ENCODE peak calls at places on chromosomes 6 and 20, in nine cellular contexts. One of them, this sample, is unnamed.

GRCh38 chr6:166904101-166904746 is 52.1 kb downstream of the RNASET2 start:
- DNase-seq in fibroblast of pulmonary artery: peak
- DNase-seq in stomach: no peak
- DNase-seq in activated effector memory CD4-positive, alpha-beta T cell treated with Interleukin-2 at 50 U/mL for 16 hours: no peak
- DNase-seq in NCI-H1694: no peak
- DNase-seq in activated naive CD8-positive, alpha-beta T cell treated with anti-CD3 and anti-CD28 coated beads, Interleukin-2, amount 50 U/mL, for 24 hours: no peak
- DNase-seq in GM10248: peak
- DNase-seq in cardiac fibroblast: peak
- DNase-seq in mesothelial cell of epicardium: no peak
- DNase-seq in this sample: peak

GRCh38 chr6:4582506-4582905 is 193.7 kb upstream of the CDYL start:
- DNase-seq in activated effector memory CD4-positive, alpha-beta T cell treated with Interleukin-2 at 50 U/mL for 16 hours: no peak
- DNase-seq in fibroblast of pulmonary artery: peak
- DNase-seq in GM10248: no peak
- DNase-seq in stomach: no peak
- DNase-seq in cardiac fibroblast: peak
- DNase-seq in mesothelial cell of epicardium: no peak
- DNase-seq in activated naive CD8-positive, alpha-beta T cell treated with anti-CD3 and anti-CD28 coated beads, Interleukin-2, amount 50 U/mL, for 24 hours: no peak
- DNase-seq in NCI-H1694: no peak
- DNase-seq in this sample: no peak

GRCh38 chr6:127855542-127856159 is 45.2 kb downstream of the THEMIS start:
- DNase-seq in GM10248: no peak
- DNase-seq in stomach: no peak
- DNase-seq in mesothelial cell of epicardium: no peak
- DNase-seq in fibroblast of pulmonary artery: peak
- DNase-seq in cardiac fibroblast: peak
- DNase-seq in NCI-H1694: no peak
- DNase-seq in activated naive CD8-positive, alpha-beta T cell treated with anti-CD3 and anti-CD28 coated beads, Interleukin-2, amount 50 U/mL, for 24 hours: peak
- DNase-seq in activated effector memory CD4-positive, alpha-beta T cell treated with Interleukin-2 at 50 U/mL for 16 hours: peak
- DNase-seq in this sample: peak

GRCh38 chr6:87716928-87717655 is 15.1 kb upstream of the AKIRIN2 start:
- DNase-seq in mesothelial cell of epicardium: no peak
- DNase-seq in activated naive CD8-positive, alpha-beta T cell treated with anti-CD3 and anti-CD28 coated beads, Interleukin-2, amount 50 U/mL, for 24 hours: no peak
- DNase-seq in cardiac fibroblast: no peak
- DNase-seq in activated effector memory CD4-positive, alpha-beta T cell treated with Interleukin-2 at 50 U/mL for 16 hours: no peak
- DNase-seq in GM10248: no peak
- DNase-seq in fibroblast of pulmonary artery: no peak
- DNase-seq in NCI-H1694: no peak
- DNase-seq in stomach: no peak
- DNase-seq in this sample: no peak

GRCh38 chr20:13683833-13684232 is 45.1 kb upstream of the TASP1 start:
- DNase-seq in NCI-H1694: no peak
- DNase-seq in cardiac fibroblast: no peak
- DNase-seq in activated naive CD8-positive, alpha-beta T cell treated with anti-CD3 and anti-CD28 coated beads, Interleukin-2, amount 50 U/mL, for 24 hours: no peak
- DNase-seq in fibroblast of pulmonary artery: no peak
- DNase-seq in GM10248: no peak
- DNase-seq in mesothelial cell of epicardium: no peak
- DNase-seq in activated effector memory CD4-positive, alpha-beta T cell treated with Interleukin-2 at 50 U/mL for 16 hours: no peak
- DNase-seq in stomach: no peak
- DNase-seq in this sample: no peak

GRCh38 chr6:118652051-118652699 is 784 bp upstream of the CEP85L start:
- DNase-seq in stomach: no peak
- DNase-seq in activated naive CD8-positive, alpha-beta T cell treated with anti-CD3 and anti-CD28 coated beads, Interleukin-2, amount 50 U/mL, for 24 hours: no peak
- DNase-seq in NCI-H1694: no peak
- DNase-seq in fibroblast of pulmonary artery: no peak
- DNase-seq in cardiac fibroblast: no peak
- DNase-seq in mesothelial cell of epicardium: no peak
- DNase-seq in activated effector memory CD4-positive, alpha-beta T cell treated with Interleukin-2 at 50 U/mL for 16 hours: no peak
- DNase-seq in GM10248: no peak
- DNase-seq in this sample: no peak

GRCh38 chr6:257774-258173 is 34.5 kb upstream of the DUSP22 start:
- DNase-seq in fibroblast of pulmonary artery: no peak
- DNase-seq in GM10248: no peak
- DNase-seq in stomach: no peak
- DNase-seq in mesothelial cell of epicardium: no peak
- DNase-seq in activated naive CD8-positive, alpha-beta T cell treated with anti-CD3 and anti-CD28 coated beads, Interleukin-2, amount 50 U/mL, for 24 hours: no peak
- DNase-seq in NCI-H1694: no peak
- DNase-seq in activated effector memory CD4-positive, alpha-beta T cell treated with Interleukin-2 at 50 U/mL for 16 hours: no peak
- DNase-seq in cardiac fibroblast: no peak
- DNase-seq in this sample: peak

GRCh38 chr6:163429858-163430448 is 15.4 kb downstream of the QKI start:
- DNase-seq in activated effector memory CD4-positive, alpha-beta T cell treated with Interleukin-2 at 50 U/mL for 16 hours: no peak
- DNase-seq in GM10248: no peak
- DNase-seq in cardiac fibroblast: no peak
- DNase-seq in activated naive CD8-positive, alpha-beta T cell treated with anti-CD3 and anti-CD28 coated beads, Interleukin-2, amount 50 U/mL, for 24 hours: no peak
- DNase-seq in stomach: no peak
- DNase-seq in NCI-H1694: no peak
- DNase-seq in mesothelial cell of epicardium: no peak
- DNase-seq in fibroblast of pulmonary artery: no peak
- DNase-seq in this sample: no peak

GRCh38 chr6:7991992-7992815 is 72.0 kb downstream of the BLOC1S5 start:
- DNase-seq in fibroblast of pulmonary artery: peak
- DNase-seq in mesothelial cell of epicardium: no peak
- DNase-seq in activated naive CD8-positive, alpha-beta T cell treated with anti-CD3 and anti-CD28 coated beads, Interleukin-2, amount 50 U/mL, for 24 hours: no peak
- DNase-seq in stomach: no peak
- DNase-seq in activated effector memory CD4-positive, alpha-beta T cell treated with Interleukin-2 at 50 U/mL for 16 hours: no peak
- DNase-seq in GM10248: peak
- DNase-seq in NCI-H1694: no peak
- DNase-seq in cardiac fibroblast: peak
- DNase-seq in this sample: peak

GRCh38 chr6:107361568-107362270 is 97.6 kb downstream of the PDSS2 start:
- DNase-seq in NCI-H1694: no peak
- DNase-seq in stomach: no peak
- DNase-seq in cardiac fibroblast: peak
- DNase-seq in activated effector memory CD4-positive, alpha-beta T cell treated with Interleukin-2 at 50 U/mL for 16 hours: no peak
- DNase-seq in GM10248: no peak
- DNase-seq in activated naive CD8-positive, alpha-beta T cell treated with anti-CD3 and anti-CD28 coated beads, Interleukin-2, amount 50 U/mL, for 24 hours: no peak
- DNase-seq in fibroblast of pulmonary artery: peak
- DNase-seq in mesothelial cell of epicardium: no peak
- DNase-seq in this sample: no peak

GRCh38 chr6:25138697-25139051 is 140.5 kb upstream of the CARMIL1 start:
- DNase-seq in GM10248: peak
- DNase-seq in cardiac fibroblast: peak
- DNase-seq in activated effector memory CD4-positive, alpha-beta T cell treated with Interleukin-2 at 50 U/mL for 16 hours: no peak
- DNase-seq in activated naive CD8-positive, alpha-beta T cell treated with anti-CD3 and anti-CD28 coated beads, Interleukin-2, amount 50 U/mL, for 24 hours: no peak
- DNase-seq in mesothelial cell of epicardium: no peak
- DNase-seq in NCI-H1694: no peak
- DNase-seq in fibroblast of pulmonary artery: peak
- DNase-seq in stomach: no peak
- DNase-seq in this sample: peak

GRCh38 chr6:150622941-150623874 is 23.5 kb downstream of the PLEKHG1 start:
- DNase-seq in stomach: no peak
- DNase-seq in activated naive CD8-positive, alpha-beta T cell treated with anti-CD3 and anti-CD28 coated beads, Interleukin-2, amount 50 U/mL, for 24 hours: no peak
- DNase-seq in mesothelial cell of epicardium: no peak
- DNase-seq in GM10248: peak
- DNase-seq in activated effector memory CD4-positive, alpha-beta T cell treated with Interleukin-2 at 50 U/mL for 16 hours: no peak
- DNase-seq in cardiac fibroblast: no peak
- DNase-seq in fibroblast of pulmonary artery: no peak
- DNase-seq in NCI-H1694: no peak
- DNase-seq in this sample: peak

GRCh38 chr6:115717472-115717871 is 343.2 kb downstream of the FRK start:
- DNase-seq in activated effector memory CD4-positive, alpha-beta T cell treated with Interleukin-2 at 50 U/mL for 16 hours: no peak
- DNase-seq in GM10248: no peak
- DNase-seq in activated naive CD8-positive, alpha-beta T cell treated with anti-CD3 and anti-CD28 coated beads, Interleukin-2, amount 50 U/mL, for 24 hours: no peak
- DNase-seq in fibroblast of pulmonary artery: no peak
- DNase-seq in cardiac fibroblast: no peak
- DNase-seq in mesothelial cell of epicardium: no peak
- DNase-seq in stomach: no peak
- DNase-seq in NCI-H1694: no peak
- DNase-seq in this sample: no peak

GRCh38 chr6:133033263-133033662 is 207.9 kb upstream of the EYA4 start:
- DNase-seq in cardiac fibroblast: no peak
- DNase-seq in NCI-H1694: no peak
- DNase-seq in activated effector memory CD4-positive, alpha-beta T cell treated with Interleukin-2 at 50 U/mL for 16 hours: no peak
- DNase-seq in GM10248: no peak
- DNase-seq in activated naive CD8-positive, alpha-beta T cell treated with anti-CD3 and anti-CD28 coated beads, Interleukin-2, amount 50 U/mL, for 24 hours: no peak
- DNase-seq in mesothelial cell of epicardium: no peak
- DNase-seq in stomach: no peak
- DNase-seq in fibroblast of pulmonary artery: peak
- DNase-seq in this sample: no peak

GRCh38 chr20:4029505-4030467 is 14.4 kb upstream of the RNF24 start:
- DNase-seq in cardiac fibroblast: no peak
- DNase-seq in fibroblast of pulmonary artery: no peak
- DNase-seq in GM10248: no peak
- DNase-seq in mesothelial cell of epicardium: no peak
- DNase-seq in NCI-H1694: no peak
- DNase-seq in activated naive CD8-positive, alpha-beta T cell treated with anti-CD3 and anti-CD28 coated beads, Interleukin-2, amount 50 U/mL, for 24 hours: no peak
- DNase-seq in stomach: no peak
- DNase-seq in activated effector memory CD4-positive, alpha-beta T cell treated with Interleukin-2 at 50 U/mL for 16 hours: no peak
- DNase-seq in this sample: no peak

GRCh38 chr6:111971866-111972532 is 81.9 kb upstream of the CCN6 start:
- DNase-seq in NCI-H1694: no peak
- DNase-seq in activated naive CD8-positive, alpha-beta T cell treated with anti-CD3 and anti-CD28 coated beads, Interleukin-2, amount 50 U/mL, for 24 hours: no peak
- DNase-seq in activated effector memory CD4-positive, alpha-beta T cell treated with Interleukin-2 at 50 U/mL for 16 hours: no peak
- DNase-seq in stomach: no peak
- DNase-seq in GM10248: no peak
- DNase-seq in cardiac fibroblast: no peak
- DNase-seq in fibroblast of pulmonary artery: no peak
- DNase-seq in mesothelial cell of epicardium: no peak
- DNase-seq in this sample: peak

GRCh38 chr6:111604259-111605099 is 1.2 kb downstream of the TRAF3IP2 start:
- DNase-seq in stomach: peak
- DNase-seq in mesothelial cell of epicardium: no peak
- DNase-seq in GM10248: no peak
- DNase-seq in activated effector memory CD4-positive, alpha-beta T cell treated with Interleukin-2 at 50 U/mL for 16 hours: no peak
- DNase-seq in activated naive CD8-positive, alpha-beta T cell treated with anti-CD3 and anti-CD28 coated beads, Interleukin-2, amount 50 U/mL, for 24 hours: no peak
- DNase-seq in fibroblast of pulmonary artery: peak
- DNase-seq in NCI-H1694: no peak
- DNase-seq in cardiac fibroblast: peak
- DNase-seq in this sample: no peak

GRCh38 chr20:48196006-48196405 is 410.7 kb upstream of the SULF2 start:
- DNase-seq in GM10248: no peak
- DNase-seq in fibroblast of pulmonary artery: no peak
- DNase-seq in cardiac fibroblast: no peak
- DNase-seq in mesothelial cell of epicardium: no peak
- DNase-seq in NCI-H1694: no peak
- DNase-seq in activated effector memory CD4-positive, alpha-beta T cell treated with Interleukin-2 at 50 U/mL for 16 hours: no peak
- DNase-seq in stomach: no peak
- DNase-seq in activated naive CD8-positive, alpha-beta T cell treated with anti-CD3 and anti-CD28 coated beads, Interleukin-2, amount 50 U/mL, for 24 hours: no peak
- DNase-seq in this sample: no peak

GRCh38 chr6:24205020-24205492 is 79.0 kb downstream of the NRSN1 start:
- DNase-seq in mesothelial cell of epicardium: no peak
- DNase-seq in activated naive CD8-positive, alpha-beta T cell treated with anti-CD3 and anti-CD28 coated beads, Interleukin-2, amount 50 U/mL, for 24 hours: peak
- DNase-seq in GM10248: peak
- DNase-seq in activated effector memory CD4-positive, alpha-beta T cell treated with Interleukin-2 at 50 U/mL for 16 hours: no peak
- DNase-seq in NCI-H1694: peak
- DNase-seq in cardiac fibroblast: peak
- DNase-seq in stomach: no peak
- DNase-seq in fibroblast of pulmonary artery: peak
- DNase-seq in this sample: peak

GRCh38 chr20:62382306-62383198 is 4.4 kb upstream of the RPS21 start:
- DNase-seq in NCI-H1694: peak
- DNase-seq in cardiac fibroblast: peak
- DNase-seq in stomach: peak
- DNase-seq in mesothelial cell of epicardium: peak
- DNase-seq in GM10248: peak
- DNase-seq in fibroblast of pulmonary artery: peak
- DNase-seq in activated effector memory CD4-positive, alpha-beta T cell treated with Interleukin-2 at 50 U/mL for 16 hours: peak
- DNase-seq in activated naive CD8-positive, alpha-beta T cell treated with anti-CD3 and anti-CD28 coated beads, Interleukin-2, amount 50 U/mL, for 24 hours: peak
- DNase-seq in this sample: peak

GRCh38 chr6:38599966-38600550 is 39.7 kb downstream of the BTBD9 start:
- DNase-seq in activated effector memory CD4-positive, alpha-beta T cell treated with Interleukin-2 at 50 U/mL for 16 hours: no peak
- DNase-seq in NCI-H1694: no peak
- DNase-seq in GM10248: no peak
- DNase-seq in activated naive CD8-positive, alpha-beta T cell treated with anti-CD3 and anti-CD28 coated beads, Interleukin-2, amount 50 U/mL, for 24 hours: no peak
- DNase-seq in mesothelial cell of epicardium: no peak
- DNase-seq in stomach: no peak
- DNase-seq in cardiac fibroblast: no peak
- DNase-seq in fibroblast of pulmonary artery: peak
- DNase-seq in this sample: no peak

GRCh38 chr6:140226637-140227036 is 852.2 kb upstream of the CITED2 start:
- DNase-seq in mesothelial cell of epicardium: no peak
- DNase-seq in fibroblast of pulmonary artery: no peak
- DNase-seq in GM10248: no peak
- DNase-seq in stomach: no peak
- DNase-seq in cardiac fibroblast: no peak
- DNase-seq in activated naive CD8-positive, alpha-beta T cell treated with anti-CD3 and anti-CD28 coated beads, Interleukin-2, amount 50 U/mL, for 24 hours: no peak
- DNase-seq in activated effector memory CD4-positive, alpha-beta T cell treated with Interleukin-2 at 50 U/mL for 16 hours: no peak
- DNase-seq in NCI-H1694: no peak
- DNase-seq in this sample: no peak

GRCh38 chr6:131060311-131060710 is 2.7 kb downstream of the EPB41L2 start:
- DNase-seq in NCI-H1694: no peak
- DNase-seq in activated naive CD8-positive, alpha-beta T cell treated with anti-CD3 and anti-CD28 coated beads, Interleukin-2, amount 50 U/mL, for 24 hours: no peak
- DNase-seq in cardiac fibroblast: no peak
- DNase-seq in fibroblast of pulmonary artery: no peak
- DNase-seq in stomach: no peak
- DNase-seq in activated effector memory CD4-positive, alpha-beta T cell treated with Interleukin-2 at 50 U/mL for 16 hours: no peak
- DNase-seq in mesothelial cell of epicardium: no peak
- DNase-seq in GM10248: peak
- DNase-seq in this sample: peak

GRCh38 chr6:155177369-155177961 is 86.3 kb upstream of the CLDN20 start:
- DNase-seq in activated naive CD8-positive, alpha-beta T cell treated with anti-CD3 and anti-CD28 coated beads, Interleukin-2, amount 50 U/mL, for 24 hours: peak
- DNase-seq in fibroblast of pulmonary artery: peak
- DNase-seq in NCI-H1694: peak
- DNase-seq in activated effector memory CD4-positive, alpha-beta T cell treated with Interleukin-2 at 50 U/mL for 16 hours: no peak
- DNase-seq in stomach: peak
- DNase-seq in mesothelial cell of epicardium: no peak
- DNase-seq in cardiac fibroblast: peak
- DNase-seq in GM10248: no peak
- DNase-seq in this sample: peak

GRCh38 chr6:148868314-148868713 is 121.5 kb downstream of the UST start:
- DNase-seq in activated effector memory CD4-positive, alpha-beta T cell treated with Interleukin-2 at 50 U/mL for 16 hours: no peak
- DNase-seq in activated naive CD8-positive, alpha-beta T cell treated with anti-CD3 and anti-CD28 coated beads, Interleukin-2, amount 50 U/mL, for 24 hours: no peak
- DNase-seq in cardiac fibroblast: peak
- DNase-seq in GM10248: no peak
- DNase-seq in NCI-H1694: no peak
- DNase-seq in mesothelial cell of epicardium: no peak
- DNase-seq in stomach: no peak
- DNase-seq in fibroblast of pulmonary artery: peak
- DNase-seq in this sample: no peak

GRCh38 chr6:144585217-144585814 is 300.2 kb downstream of the UTRN start:
- DNase-seq in NCI-H1694: peak
- DNase-seq in GM10248: no peak
- DNase-seq in activated naive CD8-positive, alpha-beta T cell treated with anti-CD3 and anti-CD28 coated beads, Interleukin-2, amount 50 U/mL, for 24 hours: no peak
- DNase-seq in fibroblast of pulmonary artery: peak
- DNase-seq in activated effector memory CD4-positive, alpha-beta T cell treated with Interleukin-2 at 50 U/mL for 16 hours: no peak
- DNase-seq in stomach: no peak
- DNase-seq in cardiac fibroblast: peak
- DNase-seq in mesothelial cell of epicardium: no peak
- DNase-seq in this sample: peak

GRCh38 chr6:14889698-14890593 is 355.9 kb upstream of the JARID2 start:
- DNase-seq in NCI-H1694: no peak
- DNase-seq in stomach: no peak
- DNase-seq in fibroblast of pulmonary artery: no peak
- DNase-seq in activated naive CD8-positive, alpha-beta T cell treated with anti-CD3 and anti-CD28 coated beads, Interleukin-2, amount 50 U/mL, for 24 hours: no peak
- DNase-seq in mesothelial cell of epicardium: no peak
- DNase-seq in cardiac fibroblast: no peak
- DNase-seq in GM10248: no peak
- DNase-seq in activated effector memory CD4-positive, alpha-beta T cell treated with Interleukin-2 at 50 U/mL for 16 hours: no peak
- DNase-seq in this sample: no peak

GRCh38 chr20:4018015-4018748 is 2.8 kb upstream of the RNF24 start:
- DNase-seq in activated effector memory CD4-positive, alpha-beta T cell treated with Interleukin-2 at 50 U/mL for 16 hours: no peak
- DNase-seq in activated naive CD8-positive, alpha-beta T cell treated with anti-CD3 and anti-CD28 coated beads, Interleukin-2, amount 50 U/mL, for 24 hours: no peak
- DNase-seq in fibroblast of pulmonary artery: peak
- DNase-seq in cardiac fibroblast: peak
- DNase-seq in mesothelial cell of epicardium: no peak
- DNase-seq in GM10248: no peak
- DNase-seq in stomach: no peak
- DNase-seq in NCI-H1694: no peak
- DNase-seq in this sample: no peak

GRCh38 chr6:169839898-169840631 is 88.6 kb downstream of the ERMARD start:
- DNase-seq in NCI-H1694: no peak
- DNase-seq in activated effector memory CD4-positive, alpha-beta T cell treated with Interleukin-2 at 50 U/mL for 16 hours: no peak
- DNase-seq in activated naive CD8-positive, alpha-beta T cell treated with anti-CD3 and anti-CD28 coated beads, Interleukin-2, amount 50 U/mL, for 24 hours: no peak
- DNase-seq in GM10248: no peak
- DNase-seq in cardiac fibroblast: no peak
- DNase-seq in fibroblast of pulmonary artery: no peak
- DNase-seq in stomach: peak
- DNase-seq in mesothelial cell of epicardium: no peak
- DNase-seq in this sample: no peak

GRCh38 chr6:169396554-169397163 is 143.0 kb upstream of the THBS2 start:
- DNase-seq in cardiac fibroblast: no peak
- DNase-seq in NCI-H1694: no peak
- DNase-seq in fibroblast of pulmonary artery: no peak
- DNase-seq in mesothelial cell of epicardium: no peak
- DNase-seq in activated effector memory CD4-positive, alpha-beta T cell treated with Interleukin-2 at 50 U/mL for 16 hours: no peak
- DNase-seq in activated naive CD8-positive, alpha-beta T cell treated with anti-CD3 and anti-CD28 coated beads, Interleukin-2, amount 50 U/mL, for 24 hours: no peak
- DNase-seq in stomach: no peak
- DNase-seq in GM10248: no peak
- DNase-seq in this sample: no peak

GRCh38 chr6:105681061-105681460 is 278.2 kb upstream of the PREP start:
- DNase-seq in GM10248: no peak
- DNase-seq in stomach: no peak
- DNase-seq in activated naive CD8-positive, alpha-beta T cell treated with anti-CD3 and anti-CD28 coated beads, Interleukin-2, amount 50 U/mL, for 24 hours: no peak
- DNase-seq in cardiac fibroblast: no peak
- DNase-seq in fibroblast of pulmonary artery: no peak
- DNase-seq in NCI-H1694: no peak
- DNase-seq in activated effector memory CD4-positive, alpha-beta T cell treated with Interleukin-2 at 50 U/mL for 16 hours: no peak
- DNase-seq in mesothelial cell of epicardium: no peak
- DNase-seq in this sample: no peak

This sample was measured in GM12865.